ENCODE peak calls at places on chromosomes 4 and X, in four cellular contexts. L, R, X and S are unnamed samples.

GRCh38 chrX:107686026-107686425 is 57.7 kb downstream of the PRPS1 start:
- DNase-seq in L (no peak), R (no peak), X (no peak), S (no peak)

GRCh38 chrX:19886888-19887531 is 390 bp downstream of the SH3KBP1 start:
- DNase-seq in L (no peak), R (peak), X (peak), S (peak)

GRCh38 chr4:87746001-87746400 is 53.4 kb upstream of the IBSP start:
- DNase-seq in L (no peak), R (no peak), X (no peak), S (no peak)

GRCh38 chr4:158997660-158998349 is 105.1 kb upstream of the RAPGEF2 start:
- DNase-seq in L (no peak), R (no peak), X (no peak), S (no peak)

GRCh38 chr4:51894246-51894645 is 51.3 kb downstream of the DCUN1D4 start:
- DNase-seq in L (no peak), R (no peak), X (no peak), S (no peak)

GRCh38 chr4:151804821-151805220 is 44.0 kb upstream of the GATB start:
- DNase-seq in L (no peak), R (no peak), X (no peak), S (no peak)

GRCh38 chr4:182809417-182810102 is 107.6 kb downstream of the DCTD start:
- DNase-seq in L (peak), R (no peak), X (peak), S (peak)

GRCh38 chr4:3485011-3485881 is 22.1 kb downstream of the DOK7 start:
- DNase-seq in L (no peak), R (no peak), X (no peak), S (no peak)

GRCh38 chr4:73408181-73408867 is 4.2 kb downstream of the ALB start:
- DNase-seq in L (no peak), R (no peak), X (no peak), S (no peak)